ENCODE peak calls at places on chromosomes 2 and 18, in ten cellular contexts. Z, V, E, A, L, S, T, U, C and M are unnamed samples.

GRCh38 chr2:170456914-170457313 is 258.2 kb upstream of the SP5 start:
- DNase-seq in Z (no peak), V (no peak), E (no peak), A (no peak), L (no peak), S (no peak), T (no peak), U (no peak), C (no peak), M (no peak)

GRCh38 chr2:230907361-230908093 is 17.5 kb downstream of the GPR55 start:
- DNase-seq in Z (no peak), V (no peak), E (peak), A (no peak), L (no peak), S (peak), T (no peak), U (peak), C (no peak), M (peak)

GRCh38 chr18:79927597-79928562 is 23.6 kb downstream of the SLC66A2 start:
- DNase-seq in Z (no peak), V (no peak), E (peak), A (peak), L (peak), S (peak), T (peak), U (peak), C (peak), M (peak)

GRCh38 chr2:31089645-31090044 is 48.6 kb downstream of the GALNT14 start:
- DNase-seq in Z (no peak), V (no peak), E (no peak), A (no peak), L (no peak), S (no peak), T (no peak), U (no peak), C (no peak), M (no peak)

GRCh38 chr2:144942516-144943256 is 422.8 kb upstream of the ZEB2 start:
- DNase-seq in Z (no peak), V (no peak), E (no peak), A (no peak), L (peak), S (no peak), T (no peak), U (no peak), C (no peak), M (no peak)

GRCh38 chr2:133266075-133266925 is 302.0 kb downstream of the NCKAP5 start:
- DNase-seq in Z (no peak), V (no peak), E (no peak), A (no peak), L (no peak), S (peak), T (no peak), U (no peak), C (no peak), M (no peak)

GRCh38 chr18:74420491-74420890 is 36.6 kb downstream of the DIPK1C start:
- DNase-seq in Z (no peak), V (no peak), E (peak), A (peak), L (no peak), S (no peak), T (no peak), U (no peak), C (no peak), M (peak)

GRCh38 chr2:26442707-26443106 is 35.2 kb downstream of the OTOF start:
- DNase-seq in Z (no peak), V (no peak), E (no peak), A (no peak), L (no peak), S (no peak), T (no peak), U (no peak), C (no peak), M (peak)

GRCh38 chr2:204753841-204754240 is 208.6 kb downstream of the PARD3B start:
- DNase-seq in Z (no peak), V (no peak), E (no peak), A (no peak), L (no peak), S (no peak), T (no peak), U (no peak), C (no peak), M (no peak)

GRCh38 chr2:11129598-11130449 is 25.4 kb upstream of the SLC66A3 start:
- DNase-seq in Z (peak), V (no peak), E (peak), A (peak), L (peak), S (peak), T (peak), U (peak), C (no peak), M (no peak)

GRCh38 chr2:189217041-189217440 is 37.5 kb upstream of the COL5A2 start:
- DNase-seq in Z (no peak), V (no peak), E (no peak), A (no peak), L (no peak), S (no peak), T (no peak), U (no peak), C (no peak), M (no peak)

GRCh38 chr2:107570876-107571275 is 255.8 kb upstream of the RGPD4 start:
- DNase-seq in Z (no peak), V (no peak), E (no peak), A (no peak), L (no peak), S (no peak), T (no peak), U (no peak), C (no peak), M (no peak)

GRCh38 chr2:238061310-238062202 is 755 bp downstream of the SCLY start:
- DNase-seq in Z (peak), V (no peak), E (peak), A (peak), L (peak), S (no peak), T (peak), U (peak), C (no peak), M (peak)

GRCh38 chr2:112648081-112648480 is 2.3 kb downstream of the SLC20A1 start:
- DNase-seq in Z (no peak), V (no peak), E (no peak), A (no peak), L (no peak), S (no peak), T (no peak), U (no peak), C (no peak), M (no peak)

GRCh38 chr2:204538179-204539009 is 6.9 kb upstream of the PARD3B start:
- DNase-seq in Z (no peak), V (no peak), E (no peak), A (peak), L (no peak), S (peak), T (no peak), U (peak), C (no peak), M (peak)

GRCh38 chr2:237707859-237708398 is 80.5 kb downstream of the LRRFIP1 start:
- DNase-seq in Z (no peak), V (no peak), E (no peak), A (no peak), L (no peak), S (no peak), T (no peak), U (no peak), C (no peak), M (peak)

GRCh38 chr2:109202486-109202885 is 73.5 kb downstream of the SH3RF3 start:
- DNase-seq in Z (no peak), V (no peak), E (no peak), A (no peak), L (no peak), S (no peak), T (no peak), U (no peak), C (no peak), M (no peak)

GRCh38 chr2:236483102-236483501 is 86.5 kb upstream of the ACKR3 start:
- DNase-seq in Z (no peak), V (no peak), E (no peak), A (no peak), L (no peak), S (no peak), T (no peak), U (no peak), C (no peak), M (no peak)

GRCh38 chr18:58391113-58391892 is 237.6 kb downstream of the ALPK2 start:
- DNase-seq in Z (no peak), V (no peak), E (no peak), A (no peak), L (no peak), S (no peak), T (no peak), U (no peak), C (no peak), M (no peak)

GRCh38 chr18:11889284-11889683 is 18.8 kb downstream of the MPPE1 start:
- DNase-seq in Z (no peak), V (no peak), E (no peak), A (no peak), L (no peak), S (no peak), T (no peak), U (no peak), C (no peak), M (no peak)

GRCh38 chr2:36770542-36771287 is 74.2 kb downstream of the VIT start:
- DNase-seq in Z (peak), V (no peak), E (no peak), A (no peak), L (peak), S (no peak), T (no peak), U (peak), C (no peak), M (no peak)

GRCh38 chr2:177754476-177754873 is 318.1 kb downstream of the PDE11A start:
- DNase-seq in Z (no peak), V (no peak), E (peak), A (no peak), L (no peak), S (no peak), T (no peak), U (no peak), C (no peak), M (no peak)

GRCh38 chr2:182101263-182101662 is 115.6 kb downstream of the PPP1R1C start:
- DNase-seq in Z (no peak), V (no peak), E (no peak), A (no peak), L (no peak), S (no peak), T (no peak), U (no peak), C (no peak), M (no peak)

DNA sequence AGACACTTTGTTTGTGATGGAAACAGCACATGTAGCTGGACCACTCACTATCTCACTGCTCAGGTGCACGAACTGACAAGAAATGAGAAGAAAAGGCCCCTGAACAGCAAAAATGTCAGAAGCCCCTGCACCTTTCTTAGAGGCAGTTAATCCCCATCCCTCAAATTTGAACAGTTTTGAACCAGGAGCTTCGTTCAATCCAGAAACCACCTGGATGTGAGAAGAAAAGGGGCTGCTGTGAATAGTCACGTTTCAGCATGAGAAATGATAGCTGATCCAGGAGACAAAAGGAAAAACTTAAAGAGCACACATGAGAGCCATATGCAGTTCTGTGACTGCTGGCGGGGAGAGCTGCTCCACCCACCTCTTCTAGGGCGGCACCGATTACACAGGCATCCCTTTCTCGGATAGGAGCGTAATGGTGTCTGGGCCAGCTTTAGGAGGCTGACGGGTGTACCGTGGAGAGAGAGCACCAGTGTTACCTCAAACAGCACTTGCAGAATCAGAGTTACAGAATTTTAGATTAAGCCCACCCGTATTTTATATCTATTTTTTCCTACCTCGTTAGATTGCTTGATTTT is 117.0 kb upstream of the EML6 start:
- DNase-seq in Z (no peak), V (no peak), E (no peak), A (no peak), L (no peak), S (no peak), T (no peak), U (no peak), C (no peak), M (no peak)
- TF ChIP-seq POLR2A in Z (no peak), V (no peak), E (no peak), A (no peak), L (no peak), S (no peak), T (no peak), U (no peak), C (no peak), M (no peak)

DNA sequence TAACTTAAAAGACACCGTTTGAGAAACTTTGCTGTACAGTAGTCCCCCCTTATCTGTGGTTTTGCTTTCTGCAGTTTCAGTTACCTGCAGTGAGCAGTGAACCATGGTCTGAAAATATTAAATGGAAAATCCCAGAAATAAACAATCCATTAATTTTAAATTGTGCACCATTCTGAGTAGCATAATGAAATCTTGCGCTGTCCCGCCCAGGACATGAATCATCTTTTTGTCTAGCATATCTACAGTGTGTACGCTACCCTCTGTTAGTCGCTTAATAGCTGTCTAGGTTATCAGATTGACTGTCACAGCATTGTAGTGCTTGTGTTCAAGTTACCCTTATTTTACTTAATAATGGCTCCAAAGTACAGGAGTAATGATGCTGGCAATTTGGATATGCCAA is 6.1 kb downstream of the ARPC2 start:
- DNase-seq in Z (no peak), V (no peak), E (no peak), A (no peak), L (no peak), S (no peak), T (no peak), U (no peak), C (no peak), M (no peak)
- TF ChIP-seq POLR2A in Z (no peak), V (no peak), E (no peak), A (no peak), L (no peak), S (no peak), T (no peak), U (no peak), C (no peak), M (no peak)

DNA sequence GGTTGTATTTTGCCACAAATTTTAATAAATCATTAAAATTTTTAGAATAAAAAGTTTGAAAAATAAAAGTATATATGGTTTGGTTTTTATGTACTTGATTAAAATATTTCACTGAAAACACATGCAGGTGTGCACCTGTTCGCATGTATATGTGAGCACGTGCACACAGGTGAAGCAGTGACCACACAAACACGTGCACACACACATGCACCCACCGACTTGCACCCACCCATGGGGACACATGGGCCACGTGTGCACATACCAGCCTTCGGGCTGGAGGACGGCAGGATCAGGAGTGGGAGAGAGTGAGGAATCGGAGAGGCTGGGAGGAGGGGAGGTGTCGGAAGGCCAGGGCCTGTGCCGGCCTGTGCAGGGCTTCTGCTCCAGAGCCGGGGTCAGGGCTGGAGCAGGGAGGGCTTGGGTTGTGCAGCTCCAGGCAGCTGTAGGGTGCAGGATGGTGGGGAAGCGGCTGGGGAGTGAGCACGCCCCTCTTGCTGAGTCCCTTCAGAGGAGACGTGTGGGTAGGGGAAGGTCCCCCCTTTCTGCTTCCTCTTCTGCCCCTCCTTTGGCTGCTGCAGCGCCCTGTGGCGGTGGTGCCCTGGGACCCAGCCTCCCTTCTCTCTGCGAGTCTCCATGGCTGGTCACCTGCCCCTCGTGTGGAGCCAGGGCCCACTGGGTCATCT is 106.9 kb upstream of the HDAC4 start:
- DNase-seq in Z (no peak), V (no peak), E (no peak), A (no peak), L (no peak), S (no peak), T (no peak), U (no peak), C (no peak), M (no peak)
- TF ChIP-seq POLR2A in Z (no peak), V (no peak), E (no peak), A (no peak), L (no peak), S (no peak), T (no peak), U (no peak), C (no peak), M (no peak)

GRCh38 chr18:711330-711692 is 1.1 kb downstream of the ENOSF1 start:
- DNase-seq in Z (no peak), V (no peak), E (no peak), A (peak), L (peak), S (no peak), T (no peak), U (no peak), C (no peak), M (no peak)

GRCh38 chr18:711693-712400 is 583 bp downstream of the ENOSF1 start:
- DNase-seq in Z (peak), V (peak), E (peak), A (peak), L (peak), S (peak), T (peak), U (peak), C (peak), M (peak)

GRCh38 chr18:710418-711300 is 1.8 kb downstream of the ENOSF1 start:
- DNase-seq in Z (no peak), V (no peak), E (no peak), A (peak), L (no peak), S (no peak), T (no peak), U (no peak), C (no peak), M (no peak)

GRCh38 chr18:713135-713490 is 683 bp upstream of the ENOSF1 start:
- DNase-seq in Z (no peak), V (no peak), E (no peak), A (no peak), L (peak), S (no peak), T (no peak), U (no peak), C (no peak), M (no peak)

GRCh38 chr18:712401-713134 is at the start of gene ENOSF1:
- DNase-seq in Z (peak), V (peak), E (peak), A (peak), L (peak), S (peak), T (peak), U (peak), C (peak), M (peak)
- TF ChIP-seq POLR2A in Z (no peak), V (no peak), E (no peak), A (no peak), L (peak), S (no peak), T (peak), U (no peak), C (peak), M (no peak)

GRCh38 chr2:97992836-97993825 is 2.6 kb downstream of the TMEM131 start:
- DNase-seq in Z (no peak), V (no peak), E (no peak), A (no peak), L (no peak), S (no peak), T (no peak), U (no peak), C (no peak), M (no peak)

GRCh38 chr2:97988722-97989121 is 7.0 kb downstream of the TMEM131 start:
- DNase-seq in Z (no peak), V (no peak), E (no peak), A (no peak), L (no peak), S (no peak), T (no peak), U (no peak), C (no peak), M (no peak)

GRCh38 chr2:97995026-97995733 is 568 bp downstream of the TMEM131 start:
- DNase-seq in Z (peak), V (peak), E (peak), A (peak), L (peak), S (peak), T (no peak), U (peak), C (peak), M (peak)

GRCh38 chr2:97993926-97994325 is 1.8 kb downstream of the TMEM131 start:
- DNase-seq in Z (no peak), V (no peak), E (no peak), A (no peak), L (no peak), S (no peak), T (no peak), U (no peak), C (no peak), M (no peak)

GRCh38 chr2:97991081-97991856 is 4.5 kb downstream of the TMEM131 start:
- DNase-seq in Z (no peak), V (no peak), E (no peak), A (no peak), L (no peak), S (no peak), T (no peak), U (no peak), C (no peak), M (no peak)
- TF ChIP-seq POLR2A in Z (no peak), V (no peak), E (no peak), A (no peak), L (no peak), S (no peak), T (no peak), U (no peak), C (no peak), M (no peak)